ENCODE peak calls at places on chromosomes 6 and 20, in nine cellular contexts. One of them, this sample, is unnamed.

GRCh38 chr6:90347411-90347841 is 50.8 kb upstream of the BACH2 start:
- DNase-seq in OCI-LY7: no peak
- DNase-seq in fibroblast of the aortic adventitia: no peak
- DNase-seq in cardiac fibroblast: no peak
- DNase-seq in NB4: peak; percentile 5
- DNase-seq in prostate gland: no peak
- DNase-seq in dorsolateral prefrontal cortex: no peak
- DNase-seq in lung: no peak
- DNase-seq in GM06990: no peak
- DNase-seq in this sample: no peak

GRCh38 chr20:3758566-3758965 is 9.0 kb downstream of the ADISSP start:
- DNase-seq in OCI-LY7: no peak
- DNase-seq in fibroblast of the aortic adventitia: no peak
- DNase-seq in cardiac fibroblast: no peak
- DNase-seq in NB4: no peak
- DNase-seq in prostate gland: no peak
- DNase-seq in dorsolateral prefrontal cortex: no peak
- DNase-seq in lung: no peak
- DNase-seq in GM06990: no peak
- DNase-seq in this sample: no peak

GRCh38 chr20:35171753-35172433 is at the start of gene PROCR:
- DNase-seq in OCI-LY7: no peak
- DNase-seq in fibroblast of the aortic adventitia: peak; percentile 93
- DNase-seq in cardiac fibroblast: peak; percentile 94
- DNase-seq in NB4: peak; percentile 76
- DNase-seq in prostate gland: peak; percentile 86
- DNase-seq in dorsolateral prefrontal cortex: peak; percentile 47
- DNase-seq in lung: peak; percentile 85
- DNase-seq in GM06990: no peak
- DNase-seq in this sample: peak; percentile 90

GRCh38 chr20:5390719-5391118 is 74.0 kb upstream of the PROKR2 start:
- DNase-seq in OCI-LY7: no peak
- DNase-seq in fibroblast of the aortic adventitia: no peak
- DNase-seq in cardiac fibroblast: no peak
- DNase-seq in NB4: no peak
- DNase-seq in prostate gland: no peak
- DNase-seq in dorsolateral prefrontal cortex: no peak
- DNase-seq in lung: no peak
- DNase-seq in GM06990: no peak
- DNase-seq in this sample: no peak

GRCh38 chr6:27593861-27594260 is 121.0 kb upstream of the ZNF184 start:
- DNase-seq in OCI-LY7: no peak
- DNase-seq in fibroblast of the aortic adventitia: no peak
- DNase-seq in cardiac fibroblast: no peak
- DNase-seq in NB4: no peak
- DNase-seq in prostate gland: no peak
- DNase-seq in dorsolateral prefrontal cortex: no peak
- DNase-seq in lung: no peak
- DNase-seq in GM06990: no peak
- DNase-seq in this sample: no peak

GRCh38 chr20:51910202-51911050 is 108.1 kb upstream of the SALL4 start:
- DNase-seq in OCI-LY7: no peak
- DNase-seq in fibroblast of the aortic adventitia: no peak
- DNase-seq in cardiac fibroblast: peak; percentile 27
- DNase-seq in NB4: no peak
- DNase-seq in prostate gland: peak; percentile 78
- DNase-seq in dorsolateral prefrontal cortex: no peak
- DNase-seq in lung: peak; percentile 32
- DNase-seq in GM06990: no peak
- DNase-seq in this sample: no peak

GRCh38 chr20:22567944-22568871 is 16.2 kb downstream of the FOXA2 start:
- DNase-seq in OCI-LY7: no peak
- DNase-seq in fibroblast of the aortic adventitia: no peak
- DNase-seq in cardiac fibroblast: no peak
- DNase-seq in NB4: no peak
- DNase-seq in prostate gland: no peak
- DNase-seq in dorsolateral prefrontal cortex: no peak
- DNase-seq in lung: no peak
- DNase-seq in GM06990: no peak
- DNase-seq in this sample: no peak

GRCh38 chr6:139290787-139291294 is 957 bp downstream of the TXLNB start:
- DNase-seq in OCI-LY7: peak; percentile 89
- DNase-seq in fibroblast of the aortic adventitia: peak; percentile 61
- DNase-seq in cardiac fibroblast: peak; percentile 77
- DNase-seq in NB4: peak; percentile 86
- DNase-seq in prostate gland: no peak
- DNase-seq in dorsolateral prefrontal cortex: no peak
- DNase-seq in lung: no peak
- DNase-seq in GM06990: peak; percentile 68
- DNase-seq in this sample: no peak

GRCh38 chr6:166999145-166999844 is at the start of gene CEP43:
- DNase-seq in OCI-LY7: peak; percentile 96
- DNase-seq in fibroblast of the aortic adventitia: peak; percentile 94
- DNase-seq in cardiac fibroblast: peak; percentile 98
- DNase-seq in NB4: peak; percentile 96
- DNase-seq in prostate gland: peak; percentile 88
- DNase-seq in dorsolateral prefrontal cortex: peak; percentile 94
- DNase-seq in lung: peak; percentile 91
- DNase-seq in GM06990: peak; percentile 98
- DNase-seq in this sample: peak; percentile 79

GRCh38 chr6:65557224-65557623 is 149.8 kb downstream of the EYS start:
- DNase-seq in OCI-LY7: no peak
- DNase-seq in fibroblast of the aortic adventitia: no peak
- DNase-seq in cardiac fibroblast: no peak
- DNase-seq in NB4: no peak
- DNase-seq in prostate gland: no peak
- DNase-seq in dorsolateral prefrontal cortex: no peak
- DNase-seq in lung: no peak
- DNase-seq in GM06990: no peak
- DNase-seq in this sample: no peak

GRCh38 chr20:58389324-58389967 is 417 bp downstream of the VAPB start:
- DNase-seq in OCI-LY7: peak; percentile 59
- DNase-seq in fibroblast of the aortic adventitia: no peak
- DNase-seq in cardiac fibroblast: peak; percentile 52
- DNase-seq in NB4: no peak
- DNase-seq in prostate gland: no peak
- DNase-seq in dorsolateral prefrontal cortex: no peak
- DNase-seq in lung: peak; percentile 28
- DNase-seq in GM06990: no peak
- DNase-seq in this sample: no peak

GRCh38 chr6:32886674-32887383 is 32.8 kb downstream of the PSMB9 start:
- DNase-seq in OCI-LY7: no peak
- DNase-seq in fibroblast of the aortic adventitia: peak; percentile 79
- DNase-seq in cardiac fibroblast: peak; percentile 77
- DNase-seq in NB4: no peak
- DNase-seq in prostate gland: no peak
- DNase-seq in dorsolateral prefrontal cortex: no peak
- DNase-seq in lung: no peak
- DNase-seq in GM06990: no peak
- DNase-seq in this sample: peak; percentile 24

GRCh38 chr6:129183681-129184216 is 300.8 kb downstream of the LAMA2 start:
- DNase-seq in OCI-LY7: no peak
- DNase-seq in fibroblast of the aortic adventitia: peak; percentile 60
- DNase-seq in cardiac fibroblast: peak; percentile 36
- DNase-seq in NB4: peak; percentile 4
- DNase-seq in prostate gland: no peak
- DNase-seq in dorsolateral prefrontal cortex: no peak
- DNase-seq in lung: no peak
- DNase-seq in GM06990: no peak
- DNase-seq in this sample: no peak

DNA sequence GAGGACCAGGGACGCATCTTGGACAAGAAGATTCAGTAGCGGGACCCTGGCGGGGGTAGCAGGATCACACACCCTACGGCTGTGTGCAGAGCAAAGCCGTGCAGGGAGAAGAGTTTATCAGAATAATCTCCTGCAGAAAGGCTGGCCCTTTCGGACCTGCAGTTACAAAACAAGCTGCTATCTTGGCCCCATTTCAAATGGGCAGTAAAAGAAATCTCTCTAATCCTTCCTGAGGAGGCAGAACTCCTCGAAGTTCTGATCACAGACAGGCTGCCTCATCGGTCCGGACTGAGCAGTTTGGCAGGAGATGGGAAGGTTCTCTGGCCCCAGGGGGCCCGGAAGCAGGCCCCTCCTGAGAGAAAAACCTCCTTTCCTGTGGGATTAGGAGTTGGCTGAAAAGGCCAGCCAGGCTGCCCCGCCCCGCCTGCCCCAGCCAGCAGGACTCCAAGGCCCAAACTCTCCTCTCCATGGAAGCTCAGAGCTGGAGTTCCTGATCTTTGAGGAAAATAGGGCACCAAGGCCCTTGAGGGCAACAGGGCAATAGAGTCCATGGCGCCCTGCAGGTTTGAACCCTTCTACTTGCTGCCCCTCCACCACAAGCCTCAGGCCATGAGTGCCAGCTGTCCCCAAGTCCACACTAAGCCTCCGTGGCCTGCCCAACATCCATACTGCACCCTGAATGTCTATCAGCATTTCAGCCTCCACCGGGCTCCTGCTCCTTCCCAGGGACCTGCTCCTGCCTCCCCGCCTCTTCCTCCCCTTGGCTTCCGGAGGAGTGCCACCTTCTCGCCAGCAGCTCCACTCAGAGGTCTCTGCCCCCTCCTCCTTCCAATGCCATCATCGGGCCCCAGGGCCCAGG is 141.3 kb downstream of the PREX1 start:
- DNase-seq in OCI-LY7: no peak
- DNase-seq in fibroblast of the aortic adventitia: peak; percentile 90
- DNase-seq in cardiac fibroblast: peak; percentile 90
- DNase-seq in NB4: no peak
- DNase-seq in prostate gland: peak; percentile 41
- DNase-seq in dorsolateral prefrontal cortex: no peak
- DNase-seq in lung: no peak
- DNase-seq in GM06990: no peak
- DNase-seq in this sample: no peak
- TF ChIP-seq CTCF in OCI-LY7: no peak
- TF ChIP-seq CTCF in fibroblast of the aortic adventitia: no peak
- TF ChIP-seq CTCF in cardiac fibroblast: no peak
- TF ChIP-seq CTCF in NB4: no peak
- TF ChIP-seq CTCF in prostate gland: no peak
- TF ChIP-seq CTCF in dorsolateral prefrontal cortex: no peak
- TF ChIP-seq CTCF in lung: no peak
- TF ChIP-seq CTCF in GM06990: no peak
- TF ChIP-seq CTCF in this sample: no peak

DNA sequence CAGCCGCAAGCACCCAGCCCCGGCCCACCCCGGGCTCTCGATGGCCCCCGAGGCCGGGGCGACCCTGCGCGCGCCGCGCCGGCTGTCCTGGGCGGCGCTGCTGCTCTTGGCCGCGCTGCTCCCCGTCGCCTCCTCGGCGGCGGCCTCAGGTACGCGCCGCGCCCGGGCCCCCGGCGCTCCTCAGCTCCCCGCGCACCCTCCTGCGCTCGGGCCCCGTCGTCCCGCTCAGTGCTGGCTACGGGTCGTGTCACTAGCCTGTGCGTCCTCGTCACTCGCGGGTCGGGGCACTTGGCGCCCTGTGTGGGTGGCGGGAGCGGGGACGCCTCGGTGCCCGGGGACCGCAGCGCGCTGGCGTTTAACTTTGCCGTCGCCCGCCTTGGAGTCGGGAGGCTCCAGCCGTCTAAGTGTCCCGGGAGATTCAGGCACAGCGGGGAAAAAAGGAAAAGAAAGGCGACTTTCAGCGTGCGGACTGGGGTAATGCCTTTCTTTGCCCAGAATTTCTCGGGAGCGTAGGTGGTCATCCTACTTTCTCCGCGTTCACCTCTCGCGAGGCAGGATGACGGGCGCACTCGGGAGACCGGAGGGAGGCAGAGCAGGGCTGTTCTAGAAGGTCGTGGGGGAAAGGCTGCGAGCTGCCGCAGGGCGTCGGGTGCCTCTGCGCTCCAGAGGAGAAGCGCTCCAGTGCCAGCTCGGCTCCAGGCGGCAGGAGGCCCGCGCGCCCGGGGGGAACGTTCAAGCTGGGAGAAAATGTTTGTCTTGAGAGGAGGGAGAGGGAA is 545 bp downstream of the FNDC1 start:
- DNase-seq in OCI-LY7: no peak
- DNase-seq in fibroblast of the aortic adventitia: peak; percentile 31
- DNase-seq in cardiac fibroblast: peak; percentile 41
- DNase-seq in NB4: no peak
- DNase-seq in prostate gland: no peak
- DNase-seq in dorsolateral prefrontal cortex: no peak
- DNase-seq in lung: no peak
- DNase-seq in GM06990: peak; percentile 29
- DNase-seq in this sample: no peak
- H3K4me3 ChIP-seq in OCI-LY7: no peak overlapping the region
- H3K4me3 ChIP-seq in fibroblast of the aortic adventitia: peak overlapping the region; percentile 37
- H3K4me3 ChIP-seq in cardiac fibroblast: peak overlapping the region; percentile 28
- H3K4me3 ChIP-seq in NB4: no peak overlapping the region
- H3K4me3 ChIP-seq in prostate gland: peak overlapping the region; percentile 2
- H3K4me3 ChIP-seq in dorsolateral prefrontal cortex: no peak overlapping the region
- H3K4me3 ChIP-seq in lung: no peak overlapping the region
- H3K4me3 ChIP-seq in GM06990: peak overlapping the region; percentile 20
- H3K4me3 ChIP-seq in this sample: no peak overlapping the region

GRCh38 chr6:72642435-72642834 is 20.6 kb downstream of the KCNQ5 start:
- DNase-seq in OCI-LY7: no peak
- DNase-seq in fibroblast of the aortic adventitia: no peak
- DNase-seq in cardiac fibroblast: no peak
- DNase-seq in NB4: peak; percentile 28
- DNase-seq in prostate gland: no peak
- DNase-seq in dorsolateral prefrontal cortex: no peak
- DNase-seq in lung: no peak
- DNase-seq in GM06990: no peak
- DNase-seq in this sample: no peak

GRCh38 chr6:72646604-72647485 is 25.0 kb downstream of the KCNQ5 start:
- DNase-seq in OCI-LY7: no peak
- DNase-seq in fibroblast of the aortic adventitia: no peak
- DNase-seq in cardiac fibroblast: no peak
- DNase-seq in NB4: no peak
- DNase-seq in prostate gland: no peak
- DNase-seq in dorsolateral prefrontal cortex: no peak
- DNase-seq in lung: no peak
- DNase-seq in GM06990: no peak
- DNase-seq in this sample: no peak

GRCh38 chr6:72640622-72640930 is 18.7 kb downstream of the KCNQ5 start:
- DNase-seq in OCI-LY7: no peak
- DNase-seq in fibroblast of the aortic adventitia: no peak
- DNase-seq in cardiac fibroblast: no peak
- DNase-seq in NB4: no peak
- DNase-seq in prostate gland: no peak
- DNase-seq in dorsolateral prefrontal cortex: no peak
- DNase-seq in lung: no peak
- DNase-seq in GM06990: no peak
- DNase-seq in this sample: no peak

GRCh38 chr6:72639920-72640621 is 18.2 kb downstream of the KCNQ5 start:
- DNase-seq in OCI-LY7: no peak
- DNase-seq in fibroblast of the aortic adventitia: no peak
- DNase-seq in cardiac fibroblast: no peak
- DNase-seq in NB4: no peak
- DNase-seq in prostate gland: no peak
- DNase-seq in dorsolateral prefrontal cortex: no peak
- DNase-seq in lung: no peak
- DNase-seq in GM06990: no peak
- DNase-seq in this sample: no peak

GRCh38 chr6:72643214-72643613 is 21.4 kb downstream of the KCNQ5 start:
- DNase-seq in OCI-LY7: no peak
- DNase-seq in fibroblast of the aortic adventitia: peak; percentile 44
- DNase-seq in cardiac fibroblast: peak; percentile 52
- DNase-seq in NB4: no peak
- DNase-seq in prostate gland: no peak
- DNase-seq in dorsolateral prefrontal cortex: no peak
- DNase-seq in lung: no peak
- DNase-seq in GM06990: no peak
- DNase-seq in this sample: no peak
- TF ChIP-seq CTCF in OCI-LY7: no peak
- TF ChIP-seq CTCF in fibroblast of the aortic adventitia: peak; percentile 8
- TF ChIP-seq CTCF in cardiac fibroblast: no peak
- TF ChIP-seq CTCF in NB4: no peak
- TF ChIP-seq CTCF in prostate gland: no peak
- TF ChIP-seq CTCF in dorsolateral prefrontal cortex: no peak
- TF ChIP-seq CTCF in lung: no peak
- TF ChIP-seq CTCF in GM06990: no peak
- TF ChIP-seq CTCF in this sample: no peak

GRCh38 chr20:17430515-17430914 is 100.7 kb downstream of the BFSP1 start:
- DNase-seq in OCI-LY7: no peak
- DNase-seq in fibroblast of the aortic adventitia: no peak
- DNase-seq in cardiac fibroblast: no peak
- DNase-seq in NB4: no peak
- DNase-seq in prostate gland: no peak
- DNase-seq in dorsolateral prefrontal cortex: no peak
- DNase-seq in lung: no peak
- DNase-seq in GM06990: no peak
- DNase-seq in this sample: no peak
- H3K4me3 ChIP-seq in OCI-LY7: no peak overlapping the region
- H3K4me3 ChIP-seq in fibroblast of the aortic adventitia: no peak overlapping the region
- H3K4me3 ChIP-seq in cardiac fibroblast: no peak overlapping the region
- H3K4me3 ChIP-seq in NB4: no peak overlapping the region
- H3K4me3 ChIP-seq in prostate gland: no peak overlapping the region
- H3K4me3 ChIP-seq in dorsolateral prefrontal cortex: no peak overlapping the region
- H3K4me3 ChIP-seq in lung: no peak overlapping the region
- H3K4me3 ChIP-seq in GM06990: no peak overlapping the region
- H3K4me3 ChIP-seq in this sample: no peak overlapping the region